ENCODE peak calls at places on chromosomes 11 and 22, in six cellular contexts. I, W, S, N, V and Q are unnamed samples.

GRCh38 chr11:112831041-112831440 is 130.2 kb upstream of the NCAM1 start:
- DNase-seq in V (no peak), W (no peak), N (no peak), I (no peak), S (no peak), Q (no peak)

GRCh38 chr22:29030016-29030617 is 31.5 kb downstream of the C22orf31 start:
- DNase-seq in I (no peak), W (no peak), V (no peak), N (peak), S (no peak), Q (no peak)

GRCh38 chr11:44556735-44557409 is 8.6 kb upstream of the CD82 start:
- DNase-seq in S (no peak), W (no peak), N (peak), I (no peak), V (peak), Q (no peak)

GRCh38 chr11:44894217-44894617 is 56.5 kb downstream of the TP53I11 start:
- DNase-seq in S (peak), W (peak), I (peak), V (no peak), N (peak), Q (peak)

GRCh38 chr11:59528741-59529140 is 17.4 kb downstream of the OR4D9 start:
- DNase-seq in S (no peak), I (no peak), N (no peak), V (no peak), W (no peak), Q (no peak)

GRCh38 chr22:42388130-42388797 is 43.9 kb downstream of the NFAM1 start:
- DNase-seq in I (no peak), N (no peak), S (no peak), V (no peak), W (no peak), Q (no peak)

GRCh38 chr11:2929880-2930704 is 872 bp upstream of the PHLDA2 start:
- DNase-seq in I (peak), S (no peak), N (peak), W (peak), V (peak), Q (no peak)

GRCh38 chr22:49776891-49777290 is 50.8 kb downstream of the BRD1 start:
- DNase-seq in V (no peak), W (no peak), S (no peak), I (no peak), N (no peak), Q (no peak)

GRCh38 chr11:62881579-62882427 is 1.1 kb downstream of the SLC3A2 start:
- DNase-seq in S (peak), N (peak), I (no peak), V (peak), W (peak), Q (peak)
- TF ChIP-seq POLR2AphosphoS5 in S (no peak), N (no peak), I (no peak), V (peak), W (peak), Q (no peak)

GRCh38 chr11:16804104-16804947 is 65.9 kb downstream of the C11orf58 start:
- DNase-seq in V (no peak), W (no peak), S (no peak), I (no peak), N (peak), Q (no peak)
- TF ChIP-seq POLR2A in V (no peak), W (no peak), S (no peak), I (no peak), N (no peak), Q (no peak)

DNA sequence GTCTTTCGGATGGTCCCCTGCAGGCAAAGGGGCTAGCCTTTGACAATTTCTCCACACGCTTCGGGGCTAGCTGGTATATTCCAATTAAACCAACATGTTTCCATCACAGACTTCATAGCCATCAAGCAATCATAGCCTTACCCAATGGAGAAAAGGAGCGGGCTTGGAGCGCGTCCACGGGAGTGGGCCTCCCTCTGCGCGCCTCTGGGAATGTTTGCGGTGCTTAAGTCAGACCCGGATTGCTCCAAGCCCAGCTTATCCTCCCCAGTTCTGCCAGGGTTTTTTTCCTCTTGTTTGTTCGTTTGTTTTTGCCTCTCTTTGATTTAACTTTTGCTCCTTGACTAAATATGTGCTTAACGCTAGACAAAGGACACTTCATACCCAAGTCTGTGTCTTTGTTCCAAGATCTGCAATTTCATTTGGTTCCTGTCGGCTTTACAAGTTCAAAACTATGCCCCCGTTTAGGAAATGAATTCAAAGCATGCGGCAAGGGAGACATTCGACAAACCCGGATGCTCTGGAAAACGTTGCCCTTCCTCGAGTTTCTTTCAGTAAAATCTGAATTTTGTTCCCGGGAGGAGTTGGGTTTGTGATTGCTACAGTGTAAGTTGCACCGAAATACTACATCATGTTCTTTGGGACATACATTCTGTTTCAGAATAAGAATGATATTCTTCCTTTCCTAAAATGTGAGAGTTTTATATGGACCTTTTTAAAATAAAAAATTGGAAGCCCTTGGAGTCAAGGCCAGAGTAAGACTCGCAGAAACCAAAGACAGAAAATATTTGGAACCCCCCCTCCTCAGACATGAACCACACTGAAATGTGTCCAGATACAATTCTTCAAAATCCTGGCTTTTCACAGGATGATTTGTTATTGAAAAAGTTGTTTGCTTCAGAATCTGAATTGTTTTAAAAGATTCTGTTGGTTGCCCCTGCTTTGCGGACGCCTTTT is 900 bp upstream of the GLB1L2 start:
- DNase-seq in N (peak), V (no peak), I (no peak), S (no peak), W (no peak), Q (no peak)
- TF ChIP-seq TAF1 in N (no peak), V (no peak), I (no peak), S (no peak), W (no peak), Q (no peak)

GRCh38 chr11:125299821-125300220 is 135.3 kb downstream of the PKNOX2 start:
- DNase-seq in I (no peak), S (no peak), N (no peak), W (no peak), V (no peak), Q (no peak)

GRCh38 chr11:125293596-125293995 is 129.0 kb downstream of the PKNOX2 start:
- DNase-seq in S (no peak), W (no peak), V (no peak), I (no peak), N (no peak), Q (no peak)

GRCh38 chr11:125297346-125297910 is 132.9 kb downstream of the PKNOX2 start:
- DNase-seq in V (no peak), W (no peak), S (no peak), N (no peak), I (no peak), Q (no peak)

GRCh38 chr11:125299061-125299616 is 134.6 kb downstream of the PKNOX2 start:
- DNase-seq in S (no peak), N (no peak), W (no peak), V (no peak), I (no peak), Q (no peak)

DNA sequence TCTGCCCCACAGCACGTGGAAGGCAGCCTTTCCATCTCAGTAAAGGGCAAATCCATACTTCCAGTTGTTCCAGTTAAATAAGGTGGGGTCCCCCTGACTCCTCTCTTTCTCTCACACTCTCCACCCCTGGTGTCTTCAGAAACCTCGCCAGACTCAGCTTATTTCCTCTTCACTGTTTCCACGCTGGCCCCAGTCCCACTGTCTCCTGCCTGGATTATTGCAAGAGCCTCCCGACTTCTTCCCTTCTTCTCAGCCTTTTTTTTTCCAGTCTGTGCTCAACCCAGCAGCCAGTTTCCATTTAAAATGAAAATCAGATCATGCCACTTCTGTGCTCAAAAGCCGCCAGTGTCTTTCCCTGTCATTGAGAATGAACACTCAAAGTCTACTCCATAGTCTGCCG is 131.4 kb downstream of the PKNOX2 start:
- DNase-seq in V (no peak), W (no peak), N (no peak), I (no peak), S (no peak), Q (no peak)
- TF ChIP-seq POLR2AphosphoS5 in V (no peak), W (no peak), N (no peak), I (no peak), S (no peak), Q (no peak)

GRCh38 chr11:14892036-14892556 is at the start of gene CYP2R1:
- DNase-seq in W (peak), N (peak), I (peak), S (peak), V (peak), Q (peak)
- TF ChIP-seq POLR2A in W (no peak), N (no peak), I (no peak), S (no peak), V (no peak), Q (no peak)

DNA sequence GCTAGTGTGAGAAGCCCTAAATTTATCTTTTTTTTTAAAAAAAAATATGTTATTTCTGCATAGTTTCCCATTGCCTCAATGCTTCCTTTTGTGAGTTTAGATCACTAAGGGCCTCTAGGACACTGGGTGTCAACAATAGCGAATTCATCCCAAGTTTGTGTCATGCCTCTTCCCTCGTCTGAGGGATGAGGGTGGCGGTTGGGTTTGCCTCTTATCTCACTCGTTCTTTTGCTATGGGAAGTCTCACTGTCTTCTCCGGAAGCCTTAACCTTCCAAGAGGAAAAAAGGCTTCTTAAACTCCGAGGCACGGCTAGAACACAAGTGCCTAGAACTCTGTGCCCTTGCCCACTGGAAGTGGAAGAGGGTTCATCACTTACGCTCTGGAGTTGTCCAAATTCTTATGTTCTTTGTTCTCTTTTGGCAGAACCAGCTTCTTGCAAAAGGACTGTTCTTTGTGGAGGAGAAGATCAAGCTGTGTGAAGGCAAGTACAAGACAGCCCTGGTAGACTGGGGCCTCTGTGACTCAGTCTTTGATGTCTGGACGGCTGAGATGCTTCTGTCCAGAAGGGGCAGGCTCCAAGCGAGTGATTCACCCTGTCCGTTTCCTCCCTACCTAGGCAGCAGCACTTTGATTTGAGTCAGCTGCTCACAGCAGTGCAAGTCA is 78.5 kb downstream of the TRAF6 start:
- DNase-seq in W (peak), N (peak), I (no peak), S (no peak), V (no peak), Q (no peak)
- TF ChIP-seq TAF1 in W (no peak), N (no peak), I (no peak), S (no peak), V (no peak), Q (no peak)

GRCh38 chr11:6663794-6664478 is 8.3 kb upstream of the DCHS1 start:
- DNase-seq in I (no peak), N (no peak), W (no peak), V (no peak), S (no peak), Q (no peak)
- TF ChIP-seq POLR2AphosphoS5 in I (no peak), N (no peak), W (no peak), V (no peak), S (no peak), Q (no peak)